ENCODE peak calls at places on chromosomes 11 and 22, in ten cellular contexts. T, B, J, S, E, N, M, F, A and U are unnamed samples.

GRCh38 chr11:107549954-107550285 is 15.6 kb downstream of the ALKBH8 start:
- DNase-seq in T (no peak), B (no peak), J (no peak), S (no peak), E (no peak), N (no peak), M (no peak), F (no peak), A (no peak), U (no peak)

GRCh38 chr11:131744847-131745246 is 374.4 kb downstream of the NTM start:
- DNase-seq in T (no peak), B (no peak), J (no peak), S (no peak), E (no peak), N (peak), M (no peak), F (no peak), A (no peak), U (no peak)

GRCh38 chr11:68974421-68975194 is 6.2 kb downstream of the MRGPRD start:
- DNase-seq in T (no peak), B (no peak), J (no peak), S (no peak), E (no peak), N (peak), M (no peak), F (peak), A (peak), U (no peak)

GRCh38 chr11:74849525-74850391 is 99.1 kb downstream of the XRRA1 start:
- DNase-seq in T (peak), B (no peak), J (no peak), S (no peak), E (no peak), N (peak), M (no peak), F (no peak), A (no peak), U (no peak)

GRCh38 chr11:46557684-46558151 is 36.1 kb downstream of the AMBRA1 start:
- DNase-seq in T (no peak), B (no peak), J (no peak), S (no peak), E (no peak), N (peak), M (no peak), F (no peak), A (no peak), U (no peak)

GRCh38 chr22:38973289-38974169 is 8.6 kb upstream of the APOBEC3B start:
- DNase-seq in T (peak), B (no peak), J (peak), S (peak), E (peak), N (peak), M (peak), F (no peak), A (peak), U (no peak)

GRCh38 chr11:68012044-68012842 is 2.1 kb downstream of the ALDH3B1 start:
- DNase-seq in T (no peak), B (no peak), J (no peak), S (no peak), E (no peak), N (no peak), M (no peak), F (no peak), A (no peak), U (peak)

GRCh38 chr11:9459573-9460321 is 1.1 kb upstream of the ZNF143 start:
- DNase-seq in T (peak), B (peak), J (peak), S (peak), E (no peak), N (peak), M (no peak), F (peak), A (peak), U (no peak)